ENCODE peak calls at places on chromosomes 7 and 10, in six cellular contexts. A is CD4-positive, alpha-beta T cell; G is HT-29; X is astrocyte of the hippocampus; B is neural progenitor cell; T is hepatic stellate cell. Q is an unnamed sample.

GRCh38 chr7:908159-908918 is 32.0 kb downstream of the GET4 start:
- DNase-seq in A (no peak), G (no peak), X (no peak), B (no peak), T (no peak), Q (no peak)

GRCh38 chr10:96910488-96911395 is 78.6 kb downstream of the LCOR start:
- DNase-seq in A (no peak), G (peak), X (peak), B (peak), T (peak), Q (peak)

GRCh38 chr10:107733731-107734130 is 569.2 kb upstream of the SORCS1 start:
- DNase-seq in A (no peak), G (no peak), X (no peak), B (no peak), T (no peak), Q (no peak)

GRCh38 chr10:61779950-61780659 is 117.4 kb downstream of the CABCOCO1 start:
- DNase-seq in A (no peak), G (peak), X (peak), B (no peak), T (no peak), Q (peak)

GRCh38 chr7:32218741-32219283 is 148.6 kb upstream of the PDE1C start:
- DNase-seq in A (no peak), G (no peak), X (no peak), B (no peak), T (no peak), Q (no peak)

GRCh38 chr10:89263531-89263930 is 12.0 kb upstream of the LIPA start:
- DNase-seq in A (no peak), G (no peak), X (no peak), B (no peak), T (no peak), Q (no peak)

GRCh38 chr10:72261323-72262018 is 12.3 kb upstream of the DDIT4 start:
- DNase-seq in A (no peak), G (peak), X (no peak), B (no peak), T (no peak), Q (peak)

GRCh38 chr7:134798155-134798554 is 18.7 kb downstream of the CALD1 start:
- DNase-seq in A (no peak), G (no peak), X (no peak), B (no peak), T (no peak), Q (no peak)

Q was measured in DMS53.